ENCODE peak calls at places on chromosomes 1 and 21, in eight cellular contexts. L, U, Y, T, Z, M, N and D are unnamed samples.

GRCh38 chr1:21280482-21280881 is 9.8 kb downstream of the ECE1 start:
- DNase-seq in T (no peak), N (peak), L (no peak), U (no peak), Y (no peak), M (no peak), Z (no peak), D (no peak)

GRCh38 chr21:35530726-35531125 is 481.6 kb upstream of the RUNX1 start:
- DNase-seq in N (no peak), T (no peak), Y (no peak), Z (no peak), L (no peak), M (no peak), U (no peak), D (no peak)

GRCh38 chr1:38941527-38942019 is at the start of gene RHBDL2:
- DNase-seq in T (peak), Y (no peak), Z (no peak), N (peak), M (no peak), L (peak), U (peak), D (no peak)

GRCh38 chr1:14678011-14678638 is 79.6 kb downstream of the KAZN start:
- DNase-seq in Z (no peak), N (peak), M (no peak), Y (no peak), L (no peak), T (no peak), U (no peak), D (no peak)

GRCh38 chr1:11768821-11769220 is 6.8 kb downstream of the C1orf167 start:
- DNase-seq in L (no peak), Y (no peak), Z (no peak), N (peak), M (no peak), U (no peak), T (no peak), D (no peak)

GRCh38 chr1:204706838-204707509 is 21.4 kb upstream of the LRRN2 start:
- DNase-seq in Y (no peak), N (no peak), Z (no peak), U (no peak), T (no peak), L (no peak), M (no peak), D (no peak)

GRCh38 chr1:86231076-86231475 is 74.5 kb upstream of the COL24A1 start:
- DNase-seq in Z (no peak), L (no peak), M (no peak), U (no peak), Y (no peak), N (no peak), T (peak), D (no peak)

GRCh38 chr1:114113801-114114750 is 39.6 kb downstream of the SYT6 start:
- DNase-seq in M (no peak), N (no peak), U (peak), L (no peak), Z (no peak), Y (no peak), T (peak), D (no peak)

GRCh38 chr1:229229721-229230135 is 41.2 kb upstream of the RAB4A start:
- DNase-seq in N (peak), Y (no peak), M (no peak), Z (no peak), U (peak), L (peak), T (peak), D (no peak)

GRCh38 chr21:27157097-27157496 is 190.2 kb upstream of the ADAMTS5 start:
- DNase-seq in N (no peak), Y (no peak), L (no peak), Z (no peak), U (no peak), T (no peak), M (no peak), D (no peak)

GRCh38 chr1:206890690-206891089 is 6.6 kb upstream of the IL24 start:
- DNase-seq in L (no peak), U (peak), T (peak), Y (no peak), Z (no peak), N (no peak), M (no peak), D (peak)

GRCh38 chr1:25651824-25652741 is 35.5 kb downstream of the MAN1C1 start:
- DNase-seq in M (no peak), U (peak), T (no peak), L (no peak), Y (no peak), N (no peak), Z (no peak), D (no peak)

GRCh38 chr1:90840323-90840722 is 123.2 kb upstream of the BARHL2 start:
- DNase-seq in Y (no peak), U (no peak), M (no peak), Z (no peak), T (no peak), N (no peak), L (no peak), D (no peak)

GRCh38 chr1:168348146-168348709 is 67.6 kb downstream of the TBX19 start:
- DNase-seq in Y (peak), M (peak), T (peak), N (no peak), L (no peak), U (no peak), Z (no peak), D (peak)

GRCh38 chr1:59692591-59692990 is 122.2 kb upstream of the HOOK1 start:
- DNase-seq in N (no peak), Y (no peak), T (peak), Z (no peak), L (peak), U (peak), M (no peak), D (no peak)

GRCh38 chr1:55727010-55727409 is 511.8 kb upstream of the USP24 start:
- DNase-seq in L (no peak), N (peak), M (no peak), T (peak), Z (no peak), U (no peak), Y (no peak), D (no peak)

GRCh38 chr1:169048043-169048442 is 58.4 kb upstream of the ATP1B1 start:
- DNase-seq in M (peak), L (no peak), N (no peak), U (no peak), Z (no peak), Y (no peak), T (no peak), D (no peak)

GRCh38 chr1:223776826-223777454 is 64.6 kb downstream of the CAPN2 start:
- DNase-seq in Z (no peak), Y (no peak), M (no peak), L (no peak), N (no peak), U (no peak), T (no peak), D (no peak)

GRCh38 chr1:3902546-3902945 is 2.5 kb upstream of the C1orf174 start:
- DNase-seq in L (no peak), Z (no peak), T (no peak), M (no peak), N (no peak), U (peak), Y (no peak), D (peak)

GRCh38 chr1:207948536-207949250 is 37.8 kb upstream of the CD34 start:
- DNase-seq in T (no peak), Y (no peak), N (no peak), M (no peak), Z (no peak), U (no peak), L (no peak), D (no peak)

GRCh38 chr21:37045139-37045538 is 27.7 kb downstream of the PIGP start:
- DNase-seq in Z (no peak), N (no peak), T (no peak), M (peak), U (no peak), Y (no peak), L (no peak), D (no peak)

DNA sequence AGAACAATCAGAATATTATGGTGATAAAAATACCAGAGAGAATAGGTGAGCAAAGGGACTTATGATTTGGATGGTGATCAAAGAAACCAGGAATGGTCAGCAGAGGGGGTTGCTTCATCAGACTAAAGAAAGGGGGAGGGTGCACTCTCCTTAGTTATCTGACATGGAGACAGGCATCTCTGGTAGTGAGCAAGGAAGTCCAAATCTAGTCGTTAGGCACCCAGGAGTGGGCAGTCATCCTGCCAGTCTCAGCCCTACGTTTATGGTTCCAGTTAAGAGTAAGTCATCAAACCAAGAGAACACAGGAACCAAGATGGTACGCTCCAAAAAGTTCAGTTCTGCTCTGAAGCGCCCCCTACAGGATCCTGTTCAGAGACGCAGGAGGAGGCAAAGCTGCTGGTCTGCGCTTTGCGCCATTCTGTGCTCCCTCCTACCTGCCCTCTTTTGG is 28.6 kb downstream of the EBNA1BP2 start:
- DNase-seq in U (no peak), M (peak), T (no peak), N (no peak), L (no peak), Z (peak), Y (no peak), D (no peak)
- H3K4me3 ChIP-seq in U (no peak), M (no peak), T (no peak), N (no peak), L (no peak), Z (no peak), Y (no peak), D (no peak)

GRCh38 chr1:182102042-182102416 is 40.5 kb upstream of the ZNF648 start:
- DNase-seq in L (no peak), N (no peak), Z (no peak), Y (no peak), M (no peak), T (no peak), U (no peak), D (no peak)
- H3K4me3 ChIP-seq in L (no peak), N (no peak), Z (no peak), Y (no peak), M (no peak), T (no peak), U (no peak), D (no peak)

DNA sequence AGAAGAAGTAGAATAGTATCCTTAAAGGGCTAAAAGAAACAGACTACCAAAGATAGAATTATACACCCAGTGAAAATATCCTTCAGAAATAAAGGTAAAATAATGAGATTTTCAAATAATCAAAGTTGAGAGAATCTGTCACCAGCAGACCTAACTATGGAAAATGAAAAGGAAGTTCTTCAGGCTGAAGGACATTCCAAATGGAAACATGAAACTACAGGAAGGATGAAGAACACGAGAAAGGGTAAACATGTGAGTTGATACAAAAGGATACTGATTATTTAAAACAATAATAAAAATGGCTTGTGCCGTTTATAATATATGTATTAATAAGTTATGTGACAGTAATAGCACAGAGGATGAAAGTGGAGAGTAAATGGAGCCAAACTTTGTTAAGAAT is 57.1 kb upstream of the SLFNL1 start:
- DNase-seq in N (no peak), L (no peak), M (no peak), U (no peak), T (no peak), Z (no peak), Y (no peak), D (no peak)
- H3K4me3 ChIP-seq in N (no peak), L (no peak), M (no peak), U (no peak), T (no peak), Z (no peak), Y (no peak), D (no peak)

GRCh38 chr1:41811978-41812852 is 106.5 kb downstream of the HIVEP3 start:
- DNase-seq in N (peak), T (peak), Z (peak), Y (no peak), L (no peak), M (peak), U (no peak), D (peak)
- H3K4me3 ChIP-seq in N (no peak), T (no peak), Z (no peak), Y (no peak), L (no peak), M (no peak), U (no peak), D (no peak)

GRCh38 chr1:228059536-228060457 is 22.7 kb upstream of the ARF1 start:
- DNase-seq in Z (peak), L (no peak), Y (peak), M (peak), N (peak), U (peak), T (peak), D (peak)

GRCh38 chr1:228060458-228061190 is 21.9 kb upstream of the ARF1 start:
- DNase-seq in U (peak), M (no peak), L (no peak), N (peak), T (no peak), Z (no peak), Y (no peak), D (no peak)

GRCh38 chr1:228061411-228062084 is 21.0 kb upstream of the ARF1 start:
- DNase-seq in T (no peak), M (no peak), L (no peak), Z (no peak), Y (no peak), N (no peak), U (peak), D (no peak)

GRCh38 chr1:228058981-228059535 is 23.4 kb upstream of the ARF1 start:
- DNase-seq in U (peak), N (peak), T (no peak), Z (no peak), Y (peak), L (no peak), M (no peak), D (peak)

GRCh38 chr1:228058172-228058980 is 24.1 kb upstream of the ARF1 start:
- DNase-seq in L (no peak), Z (no peak), M (no peak), Y (no peak), T (no peak), N (peak), U (peak), D (no peak)
- H3K4me3 ChIP-seq in L (no peak), Z (no peak), M (no peak), Y (no peak), T (no peak), N (no peak), U (no peak), D (no peak)

GRCh38 chr1:193540511-193540910 is 354.1 kb upstream of the B3GALT2 start:
- DNase-seq in T (no peak), U (no peak), Y (no peak), M (peak), L (no peak), Z (no peak), N (no peak), D (no peak)

GRCh38 chr1:193537266-193538003 is 351.0 kb upstream of the B3GALT2 start:
- DNase-seq in M (peak), T (no peak), U (no peak), L (no peak), N (no peak), Y (peak), Z (no peak), D (peak)

GRCh38 chr1:193538690-193539089 is 352.3 kb upstream of the B3GALT2 start:
- DNase-seq in L (no peak), Z (no peak), N (no peak), T (no peak), U (no peak), Y (no peak), M (no peak), D (peak)

GRCh38 chr1:193539731-193540459 is 353.5 kb upstream of the B3GALT2 start:
- DNase-seq in T (no peak), Y (peak), N (no peak), Z (no peak), L (no peak), M (peak), U (no peak), D (peak)

DNA sequence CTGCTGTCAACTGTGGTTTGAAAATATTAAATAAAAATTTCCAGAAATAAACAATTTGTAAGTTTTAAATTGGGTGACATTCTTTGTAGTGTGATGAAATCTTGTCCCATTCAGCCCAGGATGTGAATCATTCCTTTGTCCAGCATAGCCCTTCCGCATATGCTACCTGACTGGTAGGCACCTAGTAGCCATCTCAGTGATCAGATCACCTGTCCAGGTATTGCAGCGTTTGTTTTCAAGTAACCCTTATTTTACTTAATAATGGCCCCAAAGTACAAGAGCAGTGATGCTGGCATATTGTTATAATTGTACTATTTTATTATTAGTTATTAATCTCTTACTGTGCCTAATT is 351.6 kb upstream of the B3GALT2 start:
- DNase-seq in M (no peak), L (no peak), Y (no peak), U (no peak), N (no peak), Z (no peak), T (no peak), D (no peak)
- H3K4me3 ChIP-seq in M (no peak), L (no peak), Y (no peak), U (no peak), N (no peak), Z (no peak), T (no peak), D (peak)

GRCh38 chr1:245155186-245156040 is 628 bp downstream of the KIF26B start:
- DNase-seq in Z (peak), U (no peak), L (no peak), Y (no peak), T (no peak), M (no peak), N (no peak), D (peak)
- H3K4me3 ChIP-seq in Z (peak), U (peak), L (peak), Y (peak), T (peak), M (peak), N (peak), D (peak)

DNA sequence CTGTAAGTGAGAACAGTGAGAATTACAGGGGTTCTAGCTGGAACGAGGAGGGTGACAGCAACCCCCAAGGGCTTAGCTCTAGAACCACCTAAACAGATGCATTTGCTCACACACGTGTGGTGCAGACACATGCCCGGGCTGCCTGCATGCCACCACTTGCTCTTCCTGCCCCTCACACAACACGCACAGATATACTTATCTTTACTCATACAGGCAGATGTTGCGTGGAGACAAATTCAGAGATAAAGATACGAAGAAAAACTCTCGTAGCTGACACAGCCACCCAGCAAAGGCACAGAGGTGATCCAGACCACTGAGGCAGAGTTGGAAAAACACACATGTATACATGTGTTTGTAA is 13.5 kb downstream of the VANGL1 start:
- DNase-seq in L (no peak), U (no peak), M (no peak), T (no peak), N (no peak), Y (no peak), Z (no peak), D (no peak)
- H3K4me3 ChIP-seq in L (no peak), U (no peak), M (no peak), T (no peak), N (no peak), Y (no peak), Z (no peak), D (no peak)

DNA sequence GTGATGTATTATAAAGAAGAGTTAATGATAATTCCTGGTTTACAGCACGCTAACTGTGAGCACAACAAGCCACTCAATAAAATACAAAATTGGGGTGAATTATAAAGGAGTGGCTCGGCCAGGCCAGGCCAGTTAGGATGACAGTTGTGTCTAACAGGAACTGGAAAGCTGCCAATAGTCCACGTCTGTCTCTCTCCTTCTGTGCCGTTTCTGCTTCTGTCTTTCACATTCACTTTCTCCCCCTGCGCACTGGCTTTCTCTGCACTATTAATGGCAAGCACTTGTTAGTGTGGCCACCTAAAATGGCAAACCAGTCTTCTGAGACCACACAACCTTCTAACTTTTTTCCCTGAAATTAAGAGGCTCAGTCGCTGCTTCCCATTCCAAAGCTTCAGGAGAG is 394.3 kb downstream of the NTNG1 start:
- DNase-seq in U (no peak), Y (no peak), N (no peak), Z (no peak), M (peak), L (no peak), T (no peak), D (no peak)
- H3K4me3 ChIP-seq in U (no peak), Y (no peak), N (no peak), Z (no peak), M (no peak), L (no peak), T (no peak), D (no peak)